ENCODE peak calls at places on chromosome 3, in nine cellular contexts. I, V, N, R, C, J, U, T and F are unnamed samples.

GRCh38 chr3:137867611-137868010 is 103.5 kb downstream of the SOX14 start:
- DNase-seq in U (no peak), J (no peak), C (no peak), N (no peak), I (no peak), T (no peak), R (no peak), V (no peak), F (no peak)

GRCh38 chr3:177451940-177452484 is 254.7 kb upstream of the TBL1XR1 start:
- DNase-seq in I (peak; percentile 36), N (no peak), R (no peak), T (no peak), V (no peak), U (no peak), J (no peak), C (no peak), F (no peak)

GRCh38 chr3:20007960-20008359 is 4.1 kb downstream of the PP2D1 start:
- DNase-seq in U (no peak), R (no peak), T (no peak), V (no peak), J (no peak), C (no peak), N (no peak), I (no peak), F (no peak)

GRCh38 chr3:136578290-136578689 is 173.9 kb downstream of the STAG1 start:
- DNase-seq in J (no peak), I (no peak), V (no peak), R (no peak), T (no peak), N (no peak), U (no peak), C (no peak), F (no peak)

GRCh38 chr3:119310052-119310451 is 15.9 kb downstream of the ARHGAP31 start:
- DNase-seq in U (no peak), R (no peak), N (no peak), V (no peak), J (peak; percentile 40), C (no peak), I (peak; percentile 94), T (peak; percentile 39), F (no peak)

GRCh38 chr3:138686771-138687221 is 78.2 kb downstream of the FAIM start:
- DNase-seq in U (no peak), C (no peak), J (no peak), T (no peak), N (no peak), I (no peak), R (no peak), V (no peak), F (no peak)

GRCh38 chr3:43286886-43287301 is 554 bp downstream of the SNRK start:
- DNase-seq in V (no peak), T (no peak), R (no peak), I (peak; percentile 36), C (no peak), N (no peak), J (no peak), U (no peak), F (no peak)

GRCh38 chr3:37115451-37115850 is 58.9 kb downstream of the LRRFIP2 start:
- DNase-seq in I (peak; percentile 29), U (no peak), J (no peak), N (no peak), R (no peak), T (no peak), C (no peak), V (no peak), F (no peak)

GRCh38 chr3:27535809-27536392 is 51.7 kb upstream of the SLC4A7 start:
- DNase-seq in C (no peak), J (no peak), R (peak; percentile 48), U (no peak), N (no peak), V (no peak), T (no peak), I (peak; percentile 69), F (no peak)

GRCh38 chr3:139261754-139262632 is 81.8 kb upstream of the MRPS22 start:
- DNase-seq in J (no peak), R (no peak), N (no peak), C (no peak), T (no peak), I (no peak), U (no peak), V (no peak), F (no peak)

GRCh38 chr3:30199096-30199734 is 407.2 kb upstream of the TGFBR2 start:
- DNase-seq in V (peak; percentile 76), J (peak; percentile 68), C (peak; percentile 91), I (peak; percentile 48), R (no peak), T (peak; percentile 66), U (peak; percentile 75), N (peak; percentile 59), F (peak; percentile 75)

GRCh38 chr3:134743006-134743405 is 52.1 kb upstream of the EPHB1 start:
- DNase-seq in N (no peak), V (no peak), T (no peak), J (no peak), C (no peak), I (no peak), U (no peak), R (no peak), F (no peak)

GRCh38 chr3:119559441-119559963 is at the start of gene CD80:
- DNase-seq in I (peak; percentile 7), V (peak; percentile 71), N (peak; percentile 59), C (no peak), U (no peak), T (peak; percentile 22), J (peak; percentile 28), R (peak; percentile 18), F (peak; percentile 50)

GRCh38 chr3:4751057-4752051 is 227.9 kb upstream of the BHLHE40 start:
- DNase-seq in T (no peak), I (peak; percentile 65), V (no peak), N (no peak), U (no peak), R (no peak), C (no peak), J (no peak), F (no peak)

GRCh38 chr3:98796334-98796733 is 33.2 kb downstream of the ST3GAL6 start:
- DNase-seq in N (no peak), R (no peak), J (no peak), I (no peak), V (no peak), U (no peak), T (no peak), C (no peak), F (no peak)

GRCh38 chr3:127428344-127429001 is 140.6 kb upstream of the PRR20G start:
- DNase-seq in R (no peak), V (no peak), C (no peak), J (no peak), T (no peak), I (no peak), U (no peak), N (no peak), F (no peak)

GRCh38 chr3:181210275-181210674 is 220.7 kb upstream of the DNAJC19 start:
- DNase-seq in J (no peak), V (no peak), R (no peak), U (no peak), N (no peak), I (no peak), T (no peak), C (no peak), F (no peak)

GRCh38 chr3:109188726-109189125 is 52.2 kb downstream of the C3orf85 start:
- DNase-seq in J (no peak), T (no peak), N (no peak), R (no peak), U (no peak), V (no peak), I (no peak), C (no peak), F (no peak)

GRCh38 chr3:129316121-129317013 is 37.7 kb downstream of the HMCES start:
- DNase-seq in C (peak; percentile 95), J (peak; percentile 86), I (peak; percentile 84), R (no peak), U (peak; percentile 94), T (peak; percentile 83), V (peak; percentile 91), N (peak; percentile 89), F (peak; percentile 94)

GRCh38 chr3:56930706-56931105 is 129.0 kb upstream of the ARHGEF3 start:
- DNase-seq in J (no peak), C (no peak), N (no peak), V (no peak), I (peak; percentile 43), U (no peak), R (no peak), T (no peak), F (no peak)

GRCh38 chr3:23002846-23003800 is 200.0 kb upstream of the UBE2E2 start:
- DNase-seq in R (no peak), N (no peak), C (no peak), I (no peak), J (no peak), T (no peak), V (no peak), U (no peak), F (peak; percentile 19)

GRCh38 chr3:16331319-16331883 is 66.4 kb downstream of the OXNAD1 start:
- DNase-seq in V (no peak), C (no peak), U (no peak), R (no peak), J (no peak), N (no peak), T (no peak), I (no peak), F (no peak)

GRCh38 chr3:72380193-72380592 is 468.1 kb downstream of the SHQ1 start:
- DNase-seq in I (peak; percentile 71), R (no peak), T (no peak), N (no peak), J (no peak), C (no peak), U (no peak), V (no peak), F (no peak)

GRCh38 chr3:13686332-13686731 is 137.4 kb downstream of the FBLN2 start:
- DNase-seq in U (no peak), V (no peak), T (no peak), N (no peak), J (no peak), C (no peak), I (no peak), R (no peak), F (no peak)
- H3K4me3 ChIP-seq in U (no peak overlapping the region), V (no peak overlapping the region), T (no peak overlapping the region), N (no peak overlapping the region), J (no peak overlapping the region), C (no peak overlapping the region), I (no peak overlapping the region), R (no peak overlapping the region), F (no peak overlapping the region)

GRCh38 chr3:14816359-14816758 is 2.4 kb upstream of the FGD5 start:
- DNase-seq in T (no peak), V (no peak), N (no peak), C (no peak), J (no peak), U (no peak), R (no peak), I (no peak), F (no peak)
- H3K27me3 ChIP-seq in T (no peaks in the 10 kb centered on the region), V (no peaks in the 10 kb centered on the region), N (no peaks in the 10 kb centered on the region), C (no peaks in the 10 kb centered on the region), J (peaks cover 27% of the 10 kb centered on the region), U (no peaks in the 10 kb centered on the region), R (peaks cover 11% of the 10 kb centered on the region), I (peaks cover 39% of the 10 kb centered on the region), F (no peaks in the 10 kb centered on the region)

GRCh38 chr3:52896613-52897012 is 735 bp downstream of the STIMATE start:
- DNase-seq in T (no peak), R (no peak), U (no peak), C (no peak), J (no peak), V (no peak), N (no peak), I (no peak), F (no peak)
- H3K4me1 ChIP-seq in T (peaks cover 59% of the 10 kb centered on the region), R (peaks cover 33% of the 10 kb centered on the region), U (peaks cover 15% of the 10 kb centered on the region), C (peaks cover 15% of the 10 kb centered on the region), J (peaks cover 38% of the 10 kb centered on the region), V (peaks cover 52% of the 10 kb centered on the region), N (peaks cover 7% of the 10 kb centered on the region), I (peaks cover 19% of the 10 kb centered on the region), F (peaks cover 9% of the 10 kb centered on the region)

GRCh38 chr3:179872842-179873241 is 163.9 kb downstream of the PEX5L start:
- DNase-seq in R (no peak), N (no peak), I (no peak), J (no peak), V (no peak), U (no peak), T (no peak), C (no peak), F (no peak)
- H3K4me3 ChIP-seq in R (no peak overlapping the region), N (no peak overlapping the region), I (no peak overlapping the region), J (no peak overlapping the region), V (no peak overlapping the region), U (no peak overlapping the region), T (no peak overlapping the region), C (no peak overlapping the region), F (no peak overlapping the region)